ENCODE peak calls at places on chromosome 14, in five cellular contexts. D, E, G, J and S are unnamed samples.

GRCh38 chr14:69527635-69528034 is 43.1 kb downstream of the PLEKHD1 start:
- DNase-seq in D (no peak), E (no peak), G (no peak), J (no peak), S (no peak)

GRCh38 chr14:61695695-61696527 is 598 bp downstream of the HIF1A start:
- DNase-seq in D (peak; percentile 41), E (peak; percentile 71), G (peak; percentile 59), J (peak; percentile 22), S (peak; percentile 28)

GRCh38 chr14:30179381-30180130 is 251.9 kb upstream of the PRKD1 start:
- DNase-seq in D (no peak), E (no peak), G (no peak), J (no peak), S (no peak)

GRCh38 chr14:81323094-81323493 is 77.0 kb downstream of the STON2 start:
- DNase-seq in D (no peak), E (no peak), G (no peak), J (no peak), S (no peak)

GRCh38 chr14:58864751-58865519 is 227.2 kb downstream of the DACT1 start:
- DNase-seq in D (no peak), E (no peak), G (peak; percentile 41), J (no peak), S (peak; percentile 50)

GRCh38 chr14:38420045-38420444 is 164.2 kb upstream of the CLEC14A start:
- DNase-seq in D (no peak), E (no peak), G (no peak), J (no peak), S (no peak)

GRCh38 chr14:73553845-73554244 is 4.9 kb downstream of the HEATR4 start:
- DNase-seq in D (no peak), E (no peak), G (no peak), J (no peak), S (no peak)

GRCh38 chr14:70646705-70647104 is 5.0 kb downstream of the TTC9 start:
- DNase-seq in D (no peak), E (no peak), G (no peak), J (no peak), S (no peak)

GRCh38 chr14:39055786-39056474 is 47.1 kb downstream of the SEC23A start:
- DNase-seq in D (no peak), E (no peak), G (no peak), J (no peak), S (no peak)